ENCODE peak calls at places on chromosomes 1 and 21, in five cellular contexts. R, D, X, J and W are unnamed samples. For H3K9me3 and H3K27me3, the result is how much of the 10 kb centered on the place peaks cover.

GRCh38 chr1:186864296-186864695 is 35.5 kb downstream of the PLA2G4A start:
- DNase-seq in J (no peak), X (no peak), D (no peak), R (no peak), W (no peak)

GRCh38 chr1:230851291-230851691 is 17.0 kb downstream of the C1orf198 start:
- DNase-seq in R (no peak), D (no peak), X (no peak), J (no peak), W (no peak)

GRCh38 chr1:232589809-232590741 is 39.9 kb downstream of the SIPA1L2 start:
- DNase-seq in X (peak), J (no peak), D (no peak), R (no peak), W (no peak)

GRCh38 chr1:22780696-22781095 is 70.1 kb downstream of the EPHB2 start:
- DNase-seq in D (no peak), R (peak), J (no peak), X (peak), W (no peak)

GRCh38 chr1:118117521-118117920 is 67.5 kb downstream of the SPAG17 start:
- DNase-seq in D (no peak), J (no peak), R (no peak), X (no peak), W (no peak)

GRCh38 chr1:114428083-114428754 is 82.8 kb downstream of the TRIM33 start:
- DNase-seq in X (peak), J (no peak), R (no peak), D (no peak), W (no peak)

GRCh38 chr1:190000365-190000872 is 477.2 kb downstream of the BRINP3 start:
- DNase-seq in X (no peak), J (no peak), R (no peak), D (no peak), W (no peak)

GRCh38 chr1:225448146-225448805 is 20.4 kb upstream of the LBR start:
- DNase-seq in R (no peak), D (no peak), X (no peak), J (no peak), W (no peak)

GRCh38 chr21:45839274-45839673 is 142.3 kb upstream of the COL6A1 start:
- DNase-seq in J (no peak), R (no peak), X (no peak), D (no peak), W (no peak)

GRCh38 chr1:85581138-85581801 is 709 bp downstream of the CCN1 start:
- DNase-seq in J (no peak), X (peak), R (peak), D (peak), W (peak)

GRCh38 chr1:45820797-45821196 is 17.4 kb downstream of the MAST2 start:
- DNase-seq in R (no peak), X (no peak), D (no peak), J (no peak), W (no peak)

GRCh38 chr1:40045182-40045581 is 4.7 kb downstream of the CAP1 start:
- DNase-seq in D (no peak), R (no peak), J (no peak), X (no peak), W (no peak)

GRCh38 chr1:231691618-231692259 is 65.1 kb downstream of the DISC1 start:
- DNase-seq in X (no peak), R (no peak), J (no peak), D (peak), W (peak)

GRCh38 chr1:145708063-145708462 is 895 bp upstream of the PDZK1 start:
- DNase-seq in D (no peak), X (no peak), J (no peak), R (no peak), W (no peak)

GRCh38 chr1:59520759-59521442 is 224.0 kb downstream of the FGGY start:
- DNase-seq in J (no peak), D (peak), R (no peak), X (peak), W (peak)

GRCh38 chr1:43937179-43937865 is 3.7 kb downstream of the ARTN start:
- DNase-seq in J (no peak), R (no peak), D (no peak), X (no peak), W (no peak)

GRCh38 chr1:10242811-10243210 is 32.4 kb downstream of the KIF1B start:
- DNase-seq in J (no peak), X (no peak), D (no peak), R (no peak), W (no peak)

GRCh38 chr21:40845621-40846020 is 1.3 kb downstream of the DSCAM start:
- DNase-seq in X (no peak), R (no peak), D (no peak), J (no peak), W (no peak)

GRCh38 chr1:70458120-70458519 is 47.1 kb downstream of the CTH start:
- DNase-seq in R (no peak), J (no peak), D (no peak), X (no peak), W (no peak)

GRCh38 chr1:99677416-99677815 is 31.5 kb downstream of the PALMD start:
- DNase-seq in J (no peak), D (no peak), X (no peak), R (no peak), W (no peak)

GRCh38 chr1:188825471-188825870 is 1652.2 kb downstream of the BRINP3 start:
- DNase-seq in X (no peak), R (no peak), J (no peak), D (no peak), W (no peak)

GRCh38 chr1:111471012-111471411 is 2.8 kb upstream of the C1orf162 start:
- DNase-seq in J (peak), R (peak), X (no peak), D (no peak), W (peak)

GRCh38 chr1:18949689-18950414 is 6.6 kb downstream of the IFFO2 start:
- DNase-seq in J (no peak), R (no peak), D (peak), X (peak), W (peak)

GRCh38 chr1:63874278-63874880 is 100.6 kb downstream of the ROR1 start:
- DNase-seq in D (no peak), R (no peak), J (no peak), X (peak), W (no peak)

GRCh38 chr1:156626079-156626438 is 6.8 kb downstream of the HAPLN2 start:
- DNase-seq in R (no peak), X (no peak), D (no peak), J (no peak), W (no peak)

GRCh38 chr21:21101911-21102310 is 103.7 kb downstream of the NCAM2 start:
- DNase-seq in J (no peak), X (no peak), R (no peak), D (no peak), W (no peak)

GRCh38 chr1:190104959-190105358 is 372.7 kb downstream of the BRINP3 start:
- DNase-seq in X (no peak), R (no peak), D (no peak), J (no peak), W (peak)

GRCh38 chr1:235357485-235358378 is 9.5 kb upstream of the TBCE start:
- DNase-seq in D (no peak), X (no peak), R (no peak), J (no peak), W (no peak)

GRCh38 chr1:5297199-5297877 is 642.9 kb downstream of the AJAP1 start:
- DNase-seq in D (peak), J (no peak), R (no peak), X (no peak), W (no peak)

GRCh38 chr1:107132780-107133179 is 8.1 kb upstream of the NTNG1 start:
- DNase-seq in J (no peak), R (no peak), X (no peak), D (no peak), W (no peak)

GRCh38 chr1:68188644-68189340 is 43.5 kb downstream of the WLS start:
- DNase-seq in R (no peak), J (no peak), X (peak), D (no peak), W (no peak)

GRCh38 chr1:226882187-226882586 is 11.8 kb downstream of the PSEN2 start:
- DNase-seq in J (no peak), D (no peak), R (no peak), X (no peak), W (no peak)

GRCh38 chr1:53327183-53327941 is 508 bp downstream of the LRP8 start:
- DNase-seq in R (peak), X (peak), J (no peak), D (peak), W (peak)

GRCh38 chr1:99816656-99817055 is 33.5 kb upstream of the AGL start:
- DNase-seq in R (no peak), J (no peak), D (no peak), X (no peak), W (no peak)

GRCh38 chr21:45056505-45056904 is 17.9 kb upstream of the ADARB1 start:
- DNase-seq in J (no peak), R (no peak), X (peak), D (no peak), W (no peak)

GRCh38 chr21:16072692-16073091 is 342.9 kb downstream of the USP25 start:
- DNase-seq in X (no peak), R (no peak), J (no peak), D (no peak), W (no peak)

GRCh38 chr1:182658055-182658454 is 26.3 kb downstream of the RGS8 start:
- DNase-seq in D (no peak), R (no peak), J (no peak), X (no peak), W (no peak)

GRCh38 chr1:58848818-58849411 is 65.1 kb upstream of the JUN start:
- DNase-seq in D (peak), X (peak), R (peak), J (no peak), W (peak)

GRCh38 chr21:25385912-25386474 is 221.3 kb downstream of the MRPL39 start:
- DNase-seq in X (peak), D (no peak), R (no peak), J (no peak), W (no peak)

GRCh38 chr1:90952906-90953305 is 68.9 kb downstream of the ZNF644 start:
- DNase-seq in D (no peak), X (no peak), R (no peak), J (no peak), W (no peak)

GRCh38 chr1:90957497-90957896 is 64.3 kb downstream of the ZNF644 start:
- DNase-seq in R (no peak), X (peak), J (no peak), D (no peak), W (no peak)

GRCh38 chr1:90951009-90951408 is 70.8 kb downstream of the ZNF644 start:
- DNase-seq in D (no peak), R (no peak), J (no peak), X (no peak), W (no peak)

GRCh38 chr1:90959352-90960206 is 62.3 kb downstream of the ZNF644 start:
- DNase-seq in R (no peak), D (no peak), X (no peak), J (no peak), W (no peak)

GRCh38 chr1:90955769-90956168 is 66.1 kb downstream of the ZNF644 start:
- DNase-seq in J (no peak), R (no peak), D (no peak), X (no peak), W (no peak)
- H3K9me3 ChIP-seq in J (under half), R (under half), D (under half), X (under half), W (under half)

DNA sequence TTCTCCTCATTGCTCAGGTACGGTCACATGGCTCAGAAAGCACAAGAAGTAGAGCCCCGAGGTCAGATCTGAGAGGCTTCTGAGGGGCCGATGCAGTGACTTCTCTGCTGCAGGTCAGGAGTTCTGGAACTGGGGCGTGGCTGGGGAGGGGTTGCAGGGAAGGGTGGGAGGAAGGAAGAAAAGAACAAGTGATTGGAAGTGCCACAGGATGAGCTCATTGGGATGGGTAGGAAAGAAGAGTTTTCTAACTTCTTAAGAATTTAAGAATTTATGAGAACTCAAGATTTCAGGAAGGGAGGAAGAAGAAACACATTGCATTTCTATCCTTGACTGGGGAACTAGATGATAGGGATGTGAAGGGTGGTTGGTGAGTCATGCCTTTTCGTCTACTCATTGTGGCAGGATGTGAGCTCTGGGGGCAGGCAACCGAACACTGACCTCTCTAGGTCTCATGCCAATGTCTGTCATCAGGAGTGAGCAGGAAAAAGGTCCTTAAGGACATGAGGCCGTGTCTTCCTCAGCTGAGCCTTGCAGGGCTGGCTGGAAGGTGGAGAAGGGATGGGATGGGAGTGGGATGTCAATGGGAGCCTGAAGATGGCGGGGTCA is 497 bp downstream of the FCRLB start:
- DNase-seq in R (no peak), J (no peak), D (no peak), X (no peak), W (no peak)
- H3K27me3 ChIP-seq in R (under half), J (under half), D (under half), X (under half), W (under half)

DNA sequence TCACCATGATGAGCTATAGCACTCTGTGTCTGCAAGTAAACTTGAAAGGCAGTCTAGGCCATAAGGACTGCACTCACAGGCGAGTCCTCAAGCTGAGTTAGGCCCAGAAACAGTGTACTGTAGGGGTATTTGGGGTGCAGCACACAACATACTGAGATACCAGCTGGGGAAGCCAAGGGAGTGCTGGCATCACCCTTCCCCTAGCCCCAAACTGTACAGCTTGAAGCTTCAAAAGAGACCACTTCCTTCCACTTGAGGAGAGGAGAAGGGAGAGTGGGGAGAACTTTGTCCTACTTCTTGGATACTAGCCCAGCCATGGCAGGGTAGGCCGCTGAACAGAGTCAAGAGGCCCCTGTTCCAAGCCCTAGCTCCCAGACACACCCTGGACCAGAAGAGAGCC is 24.2 kb upstream of the SNX7 start:
- DNase-seq in J (no peak), R (no peak), D (no peak), X (no peak), W (no peak)
- H3K9me3 ChIP-seq in J (under half), R (under half), D (under half), X (under half), W (under half)

GRCh38 chr1:159856576-159856975 is 5.9 kb downstream of the VSIG8 start:
- DNase-seq in X (no peak), J (no peak), D (no peak), R (no peak), W (no peak)

GRCh38 chr1:159857889-159858288 is 4.6 kb downstream of the VSIG8 start:
- DNase-seq in X (no peak), J (no peak), D (no peak), R (no peak), W (no peak)

GRCh38 chr1:159854693-159855192 is 7.7 kb downstream of the VSIG8 start:
- DNase-seq in X (peak), D (peak), R (peak), J (no peak), W (peak)

GRCh38 chr1:159854101-159854692 is 8.3 kb downstream of the VSIG8 start:
- DNase-seq in D (peak), X (peak), R (peak), J (no peak), W (peak)

GRCh38 chr1:159855709-159856108 is 6.7 kb downstream of the VSIG8 start:
- DNase-seq in D (peak), R (no peak), J (no peak), X (no peak), W (peak)
- H3K27me3 ChIP-seq in D (under half), R (under half), J (under half), X (under half), W (under half)

DNA sequence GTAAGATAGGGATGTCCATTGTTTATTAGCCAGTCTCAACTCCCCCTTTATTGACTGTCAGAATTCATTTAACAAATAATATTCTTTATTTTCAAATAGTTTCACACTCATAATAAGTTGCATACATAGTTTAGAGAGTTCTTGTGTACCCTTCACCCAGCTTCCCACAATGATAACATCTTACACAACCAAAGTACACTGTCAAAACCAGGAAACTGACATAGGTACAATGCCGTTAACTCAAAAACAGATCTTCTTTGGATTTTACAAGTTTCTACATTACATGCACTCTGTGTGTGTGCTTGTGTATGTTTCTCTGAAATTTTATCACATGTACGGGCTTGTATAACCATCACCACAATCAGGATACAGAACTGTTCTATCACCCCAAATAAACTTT is 64.4 kb upstream of the IFNLR1 start:
- DNase-seq in D (no peak), J (no peak), R (no peak), X (no peak), W (no peak)
- H3K9me3 ChIP-seq in D (under half), J (under half), R (under half), X (under half), W (under half)

GRCh38 chr1:30839827-30840359 is 68.7 kb downstream of the SDC3 start:
- DNase-seq in J (no peak), X (no peak), R (no peak), D (no peak), W (no peak)
- H3K27me3 ChIP-seq in J (under half), X (half or more), R (under half), D (under half), W (under half)

GRCh38 chr1:246978785-246979184 is 29.1 kb downstream of the ZNF695 start:
- DNase-seq in R (no peak), X (no peak), J (no peak), D (no peak), W (no peak)
- H3K9me3 ChIP-seq in R (under half), X (under half), J (under half), D (under half), W (under half)

DNA sequence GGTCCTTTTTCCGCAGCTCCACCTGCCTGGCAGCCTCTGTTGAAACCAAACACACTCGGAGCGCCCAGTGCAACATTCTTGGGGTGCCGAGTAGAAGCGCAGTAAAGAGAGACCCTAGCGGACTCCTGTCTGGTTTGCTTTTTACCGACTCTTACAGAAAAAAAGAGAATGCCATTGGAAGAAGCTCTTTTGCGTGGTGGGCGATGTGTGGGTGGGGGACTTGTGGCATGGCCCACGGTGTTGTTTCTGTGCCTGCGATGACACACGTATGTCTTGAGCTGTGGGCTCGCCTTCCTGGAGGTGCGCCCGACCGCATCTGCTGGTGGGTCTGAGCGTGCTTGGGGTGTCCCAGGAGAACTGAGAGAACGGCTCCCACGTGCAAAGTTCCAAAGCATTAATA is 7.3 kb upstream of the BARHL2 start:
- DNase-seq in J (no peak), X (no peak), D (no peak), R (no peak), W (no peak)
- H3K27me3 ChIP-seq in J (under half), X (half or more), D (under half), R (half or more), W (under half)